ENCODE peak calls at places on chromosomes 16 and 17, in nine cellular contexts. One of them, this sample, is unnamed. For H3K4me1, the result is how much of the 10 kb centered on the place peaks cover.

GRCh38 chr16:53829186-53829747 is 125.3 kb downstream of the FTO start:
- DNase-seq in heart right ventricle: no peak
- DNase-seq in osteoblast: no peak
- DNase-seq in stomach: no peak
- DNase-seq in left lung: no peak
- DNase-seq in uterus: no peak
- DNase-seq in CD8-positive, alpha-beta T cell: no peak
- DNase-seq in psoas muscle: no peak
- DNase-seq in MM.1S: no peak
- DNase-seq in this sample: peak

GRCh38 chr17:33140413-33141099 is 148.9 kb downstream of the SPACA3 start:
- DNase-seq in left lung: no peak
- DNase-seq in heart right ventricle: no peak
- DNase-seq in CD8-positive, alpha-beta T cell: no peak
- DNase-seq in stomach: no peak
- DNase-seq in osteoblast: no peak
- DNase-seq in psoas muscle: no peak
- DNase-seq in uterus: no peak
- DNase-seq in MM.1S: no peak
- DNase-seq in this sample: no peak

GRCh38 chr17:45430006-45430737 is 2.5 kb downstream of the ARHGAP27 start:
- DNase-seq in stomach: no peak
- DNase-seq in psoas muscle: no peak
- DNase-seq in CD8-positive, alpha-beta T cell: no peak
- DNase-seq in MM.1S: no peak
- DNase-seq in osteoblast: peak
- DNase-seq in left lung: no peak
- DNase-seq in uterus: no peak
- DNase-seq in heart right ventricle: no peak
- DNase-seq in this sample: no peak

GRCh38 chr17:48051278-48051677 is 3.1 kb downstream of the NFE2L1 start:
- DNase-seq in osteoblast: no peak
- DNase-seq in heart right ventricle: peak
- DNase-seq in uterus: peak
- DNase-seq in stomach: no peak
- DNase-seq in MM.1S: no peak
- DNase-seq in CD8-positive, alpha-beta T cell: no peak
- DNase-seq in psoas muscle: no peak
- DNase-seq in left lung: no peak
- DNase-seq in this sample: no peak

GRCh38 chr16:54171855-54172537 is 114.6 kb downstream of the IRX3 start:
- DNase-seq in heart right ventricle: no peak
- DNase-seq in stomach: no peak
- DNase-seq in osteoblast: peak
- DNase-seq in psoas muscle: no peak
- DNase-seq in MM.1S: no peak
- DNase-seq in left lung: no peak
- DNase-seq in CD8-positive, alpha-beta T cell: no peak
- DNase-seq in uterus: no peak
- DNase-seq in this sample: peak

GRCh38 chr17:18217412-18218015 is 7.9 kb upstream of the LLGL1 start:
- DNase-seq in CD8-positive, alpha-beta T cell: peak
- DNase-seq in uterus: peak
- DNase-seq in heart right ventricle: peak
- DNase-seq in left lung: peak
- DNase-seq in psoas muscle: peak
- DNase-seq in MM.1S: peak
- DNase-seq in stomach: peak
- DNase-seq in osteoblast: peak
- DNase-seq in this sample: peak

GRCh38 chr16:66378739-66379570 is 12.5 kb downstream of the CDH5 start:
- DNase-seq in heart right ventricle: no peak
- DNase-seq in MM.1S: no peak
- DNase-seq in left lung: peak
- DNase-seq in psoas muscle: no peak
- DNase-seq in osteoblast: no peak
- DNase-seq in stomach: no peak
- DNase-seq in uterus: no peak
- DNase-seq in CD8-positive, alpha-beta T cell: no peak
- DNase-seq in this sample: no peak

GRCh38 chr16:29806096-29806579 is at the start of gene MAZ:
- DNase-seq in stomach: no peak
- DNase-seq in CD8-positive, alpha-beta T cell: no peak
- DNase-seq in osteoblast: no peak
- DNase-seq in MM.1S: peak
- DNase-seq in psoas muscle: peak
- DNase-seq in left lung: peak
- DNase-seq in heart right ventricle: no peak
- DNase-seq in uterus: peak
- DNase-seq in this sample: peak

GRCh38 chr16:28549301-28549899 is 4.3 kb upstream of the SGF29 start:
- DNase-seq in stomach: no peak
- DNase-seq in heart right ventricle: no peak
- DNase-seq in psoas muscle: no peak
- DNase-seq in uterus: no peak
- DNase-seq in osteoblast: peak
- DNase-seq in CD8-positive, alpha-beta T cell: no peak
- DNase-seq in left lung: no peak
- DNase-seq in MM.1S: peak
- DNase-seq in this sample: peak

GRCh38 chr17:11330871-11331270 is 89.9 kb downstream of the SHISA6 start:
- DNase-seq in osteoblast: no peak
- DNase-seq in psoas muscle: no peak
- DNase-seq in left lung: no peak
- DNase-seq in stomach: no peak
- DNase-seq in CD8-positive, alpha-beta T cell: no peak
- DNase-seq in uterus: peak
- DNase-seq in heart right ventricle: peak
- DNase-seq in MM.1S: no peak
- DNase-seq in this sample: peak

GRCh38 chr16:3173892-3174617 is 13.9 kb upstream of the OR1F1 start:
- DNase-seq in CD8-positive, alpha-beta T cell: no peak
- DNase-seq in MM.1S: peak
- DNase-seq in uterus: no peak
- DNase-seq in psoas muscle: no peak
- DNase-seq in left lung: no peak
- DNase-seq in stomach: no peak
- DNase-seq in osteoblast: peak
- DNase-seq in heart right ventricle: no peak
- DNase-seq in this sample: no peak

GRCh38 chr16:53152321-53152720 is 97.5 kb downstream of the CHD9 start:
- DNase-seq in uterus: no peak
- DNase-seq in MM.1S: no peak
- DNase-seq in psoas muscle: no peak
- DNase-seq in left lung: no peak
- DNase-seq in osteoblast: no peak
- DNase-seq in CD8-positive, alpha-beta T cell: no peak
- DNase-seq in stomach: no peak
- DNase-seq in heart right ventricle: no peak
- DNase-seq in this sample: peak

GRCh38 chr17:71033336-71033735 is 864.0 kb downstream of the KCNJ2 start:
- DNase-seq in MM.1S: no peak
- DNase-seq in stomach: no peak
- DNase-seq in CD8-positive, alpha-beta T cell: no peak
- DNase-seq in osteoblast: no peak
- DNase-seq in psoas muscle: no peak
- DNase-seq in left lung: no peak
- DNase-seq in uterus: no peak
- DNase-seq in heart right ventricle: no peak
- DNase-seq in this sample: no peak

GRCh38 chr16:23504076-23504452 is 6.2 kb downstream of the GGA2 start:
- DNase-seq in left lung: peak
- DNase-seq in MM.1S: no peak
- DNase-seq in CD8-positive, alpha-beta T cell: no peak
- DNase-seq in heart right ventricle: no peak
- DNase-seq in osteoblast: peak
- DNase-seq in stomach: no peak
- DNase-seq in uterus: peak
- DNase-seq in psoas muscle: peak
- DNase-seq in this sample: peak

DNA sequence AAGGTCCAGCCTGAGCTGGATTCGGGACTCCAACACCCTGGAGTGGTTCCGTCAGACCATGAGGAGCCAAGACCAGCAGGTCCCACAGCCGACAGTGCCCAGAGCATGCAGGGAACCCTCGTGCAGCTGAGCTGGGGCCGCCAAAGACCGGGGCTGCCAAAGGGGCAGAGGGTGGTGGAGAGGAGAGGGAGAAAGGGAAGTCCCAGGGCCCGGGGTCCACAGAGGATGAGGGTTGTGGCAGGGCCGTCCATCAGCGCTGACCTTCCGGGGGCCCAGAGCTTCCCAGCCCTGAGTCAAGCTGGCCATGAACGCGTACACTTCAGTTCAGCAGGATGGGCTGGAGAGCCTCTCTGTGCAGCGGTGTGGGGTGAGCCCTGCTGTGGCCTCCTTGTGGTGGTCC is 6.7 kb upstream of the CAPN15 start:
- DNase-seq in left lung: no peak
- DNase-seq in stomach: no peak
- DNase-seq in uterus: no peak
- DNase-seq in osteoblast: no peak
- DNase-seq in heart right ventricle: no peak
- DNase-seq in CD8-positive, alpha-beta T cell: no peak
- DNase-seq in psoas muscle: no peak
- DNase-seq in MM.1S: no peak
- DNase-seq in this sample: no peak
- H3K27ac ChIP-seq in left lung: no peak
- H3K27ac ChIP-seq in stomach: no peak
- H3K27ac ChIP-seq in uterus: no peak
- H3K27ac ChIP-seq in osteoblast: no peak
- H3K27ac ChIP-seq in heart right ventricle: no peak
- H3K27ac ChIP-seq in CD8-positive, alpha-beta T cell: no peak
- H3K27ac ChIP-seq in psoas muscle: no peak
- H3K27ac ChIP-seq in MM.1S: no peak
- H3K27ac ChIP-seq in this sample: no peak

GRCh38 chr17:50948711-50949110 is 82.6 kb upstream of the TOB1 start:
- DNase-seq in osteoblast: no peak
- DNase-seq in MM.1S: no peak
- DNase-seq in CD8-positive, alpha-beta T cell: no peak
- DNase-seq in heart right ventricle: no peak
- DNase-seq in uterus: peak
- DNase-seq in stomach: no peak
- DNase-seq in left lung: no peak
- DNase-seq in psoas muscle: no peak
- DNase-seq in this sample: no peak
- H3K4me1 ChIP-seq in osteoblast: under half
- H3K4me1 ChIP-seq in MM.1S: under half
- H3K4me1 ChIP-seq in CD8-positive, alpha-beta T cell: under half
- H3K4me1 ChIP-seq in heart right ventricle: under half
- H3K4me1 ChIP-seq in uterus: under half
- H3K4me1 ChIP-seq in stomach: under half
- H3K4me1 ChIP-seq in left lung: under half
- H3K4me1 ChIP-seq in psoas muscle: half or more
- H3K4me1 ChIP-seq in this sample: under half

DNA sequence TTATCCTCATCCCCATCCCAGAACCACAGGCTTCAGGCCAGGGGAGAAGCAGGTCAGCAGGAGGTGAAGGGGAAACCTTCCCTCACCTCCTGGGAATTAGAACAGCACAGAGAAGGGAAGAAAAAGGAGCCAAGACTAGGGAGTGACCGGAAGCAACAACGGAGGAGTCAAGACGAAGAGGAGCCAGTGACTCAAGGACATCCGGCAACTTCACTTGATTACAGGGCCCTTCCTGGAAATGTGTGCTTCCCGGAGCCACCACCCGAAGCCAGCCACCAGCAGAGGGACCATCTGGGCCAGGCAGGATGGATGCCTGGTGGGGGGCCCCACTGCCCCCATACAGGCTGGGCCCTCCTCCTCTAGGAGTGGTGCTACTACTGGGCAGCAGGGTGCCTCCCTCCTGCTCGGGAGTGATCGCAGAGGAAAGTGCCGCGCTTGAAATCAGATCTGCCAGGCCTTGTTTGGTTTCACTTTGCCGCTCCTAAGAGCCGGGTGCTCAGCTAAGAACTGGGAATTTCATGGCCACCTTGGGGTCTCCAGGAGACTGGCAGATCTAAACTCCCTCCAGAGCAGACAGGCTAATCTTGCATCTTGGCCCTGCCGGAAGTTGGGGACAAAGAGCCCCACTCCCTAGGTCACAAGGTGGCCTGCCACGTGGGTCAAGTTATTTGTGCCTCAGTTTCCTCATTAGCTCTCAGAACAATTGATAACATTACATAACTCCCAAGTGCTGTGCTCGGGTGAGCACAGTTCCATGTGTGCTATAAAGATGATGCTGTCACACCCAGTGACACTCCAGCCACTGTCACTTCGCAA is 6.6 kb downstream of the CDC42EP4 start:
- DNase-seq in heart right ventricle: peak
- DNase-seq in osteoblast: peak
- DNase-seq in psoas muscle: peak
- DNase-seq in MM.1S: no peak
- DNase-seq in stomach: peak
- DNase-seq in uterus: peak
- DNase-seq in left lung: peak
- DNase-seq in CD8-positive, alpha-beta T cell: no peak
- DNase-seq in this sample: peak
- TF ChIP-seq CTCF in heart right ventricle: peak
- TF ChIP-seq CTCF in osteoblast: peak
- TF ChIP-seq CTCF in psoas muscle: peak
- TF ChIP-seq CTCF in MM.1S: no peak
- TF ChIP-seq CTCF in stomach: no peak
- TF ChIP-seq CTCF in uterus: peak
- TF ChIP-seq CTCF in left lung: peak
- TF ChIP-seq CTCF in CD8-positive, alpha-beta T cell: no peak
- TF ChIP-seq CTCF in this sample: peak

GRCh38 chr17:77128895-77129567 is 11.7 kb upstream of the SEC14L1 start:
- DNase-seq in stomach: no peak
- DNase-seq in uterus: no peak
- DNase-seq in heart right ventricle: no peak
- DNase-seq in left lung: no peak
- DNase-seq in osteoblast: no peak
- DNase-seq in CD8-positive, alpha-beta T cell: no peak
- DNase-seq in MM.1S: no peak
- DNase-seq in psoas muscle: no peak
- DNase-seq in this sample: no peak

GRCh38 chr17:77131919-77132318 is 8.8 kb upstream of the SEC14L1 start:
- DNase-seq in left lung: no peak
- DNase-seq in osteoblast: no peak
- DNase-seq in heart right ventricle: no peak
- DNase-seq in psoas muscle: no peak
- DNase-seq in uterus: no peak
- DNase-seq in stomach: peak
- DNase-seq in MM.1S: no peak
- DNase-seq in CD8-positive, alpha-beta T cell: no peak
- DNase-seq in this sample: no peak

GRCh38 chr17:77130521-77130920 is 10.2 kb upstream of the SEC14L1 start:
- DNase-seq in MM.1S: no peak
- DNase-seq in left lung: no peak
- DNase-seq in osteoblast: no peak
- DNase-seq in psoas muscle: no peak
- DNase-seq in stomach: no peak
- DNase-seq in heart right ventricle: no peak
- DNase-seq in uterus: no peak
- DNase-seq in CD8-positive, alpha-beta T cell: no peak
- DNase-seq in this sample: no peak

GRCh38 chr17:77127735-77128361 is 12.9 kb upstream of the SEC14L1 start:
- DNase-seq in MM.1S: no peak
- DNase-seq in CD8-positive, alpha-beta T cell: peak
- DNase-seq in psoas muscle: peak
- DNase-seq in stomach: peak
- DNase-seq in osteoblast: no peak
- DNase-seq in heart right ventricle: peak
- DNase-seq in left lung: peak
- DNase-seq in uterus: no peak
- DNase-seq in this sample: no peak

GRCh38 chr17:77129568-77130301 is 11.0 kb upstream of the SEC14L1 start:
- DNase-seq in heart right ventricle: no peak
- DNase-seq in left lung: no peak
- DNase-seq in osteoblast: no peak
- DNase-seq in CD8-positive, alpha-beta T cell: no peak
- DNase-seq in psoas muscle: peak
- DNase-seq in uterus: no peak
- DNase-seq in MM.1S: no peak
- DNase-seq in stomach: no peak
- DNase-seq in this sample: no peak
- H3K27ac ChIP-seq in heart right ventricle: peak
- H3K27ac ChIP-seq in left lung: peak
- H3K27ac ChIP-seq in osteoblast: peak
- H3K27ac ChIP-seq in CD8-positive, alpha-beta T cell: no peak
- H3K27ac ChIP-seq in psoas muscle: peak
- H3K27ac ChIP-seq in uterus: peak
- H3K27ac ChIP-seq in MM.1S: no peak
- H3K27ac ChIP-seq in stomach: peak
- H3K27ac ChIP-seq in this sample: no peak

This sample was measured in cardiac muscle cell.